ENCODE peak calls at places on chromosomes 5 and 9, in six cellular contexts. W is A549, G is HepG2, D is endothelial cell of umbilical vein, J is K562, N is GM12878. A is an unnamed sample.

GRCh38 chr9:10127867-10128266 is 484.9 kb downstream of the PTPRD start:
- DNase-seq in J (no peak), D (no peak), N (no peak), W (no peak), G (no peak), A (no peak)

GRCh38 chr5:149036970-149037369 is 25.9 kb downstream of the SH3TC2 start:
- DNase-seq in D (no peak), N (no peak), W (no peak), J (no peak), G (no peak), A (peak)

GRCh38 chr9:129451089-129451656 is 169.7 kb downstream of the C9orf50 start:
- DNase-seq in J (no peak), G (no peak), D (peak), N (no peak), W (no peak), A (no peak)

GRCh38 chr9:5110867-5111681 is 74.4 kb downstream of the INSL6 start:
- DNase-seq in W (no peak), D (no peak), J (no peak), G (no peak), N (no peak), A (no peak)

GRCh38 chr9:111938427-111938800 is 41.8 kb downstream of the UGCG start:
- DNase-seq in D (no peak), J (no peak), G (no peak), W (no peak), N (no peak), A (no peak)

GRCh38 chr9:87667164-87667738 is 58.7 kb upstream of the CTSL start:
- DNase-seq in G (peak), W (peak), N (no peak), J (peak), D (peak), A (peak)

GRCh38 chr5:147509041-147509709 is 693 bp downstream of the DPYSL3 start:
- DNase-seq in G (no peak), W (no peak), N (no peak), J (no peak), D (no peak), A (no peak)

GRCh38 chr5:170791325-170791954 is 7.9 kb downstream of the GABRP start:
- DNase-seq in W (peak), N (no peak), G (peak), D (peak), J (peak), A (peak)

GRCh38 chr5:21810737-21811316 is 1042.3 kb downstream of the CDH12 start:
- DNase-seq in D (peak), W (peak), G (peak), N (no peak), J (peak), A (peak)

GRCh38 chr5:960551-960950 is 48.1 kb upstream of the NKD2 start:
- DNase-seq in D (no peak), W (no peak), N (no peak), G (no peak), J (no peak), A (peak)

GRCh38 chr5:153490124-153491085 is at the start of gene GRIA1:
- DNase-seq in N (no peak), J (no peak), D (no peak), G (no peak), W (no peak), A (no peak)

GRCh38 chr9:124660341-124660801 is 110.7 kb downstream of the NR6A1 start:
- DNase-seq in N (peak), G (peak), J (peak), W (peak), D (peak), A (peak)

GRCh38 chr5:64040496-64040895 is 78.3 kb upstream of the HTR1A start:
- DNase-seq in J (no peak), D (no peak), N (no peak), W (no peak), G (no peak), A (no peak)

GRCh38 chr5:122192883-122193496 is 63.6 kb downstream of the ZNF474 start:
- DNase-seq in N (peak), D (peak), G (peak), J (peak), W (peak), A (peak)

GRCh38 chr5:10649518-10650410 is 85.9 kb downstream of the ANKRD33B start:
- DNase-seq in J (no peak), W (no peak), D (no peak), N (no peak), G (no peak), A (no peak)

GRCh38 chr5:34765662-34766061 is 73.3 kb upstream of the TTC23L start:
- DNase-seq in D (no peak), J (no peak), W (no peak), G (no peak), N (no peak), A (no peak)

GRCh38 chr9:135224286-135224871 is 136.9 kb downstream of the OLFM1 start:
- DNase-seq in J (no peak), G (no peak), D (no peak), N (no peak), W (no peak), A (peak)

GRCh38 chr5:40497573-40497972 is 182.1 kb upstream of the PTGER4 start:
- DNase-seq in D (peak), J (no peak), N (no peak), G (no peak), W (no peak), A (no peak)

GRCh38 chr5:67124556-67124955 is 72.0 kb downstream of the CD180 start:
- DNase-seq in W (no peak), N (no peak), D (no peak), J (no peak), G (no peak), A (no peak)

GRCh38 chr5:96388186-96388585 is 44.9 kb downstream of the PCSK1 start:
- DNase-seq in N (no peak), W (no peak), G (no peak), D (no peak), J (no peak), A (no peak)

GRCh38 chr5:146828385-146828784 is 50.2 kb downstream of the PPP2R2B start:
- DNase-seq in D (no peak), W (no peak), G (no peak), N (no peak), J (no peak), A (no peak)

GRCh38 chr9:78029601-78030552 is 1.7 kb downstream of the GNAQ start:
- DNase-seq in J (peak), W (peak), G (no peak), D (peak), N (no peak), A (peak)

GRCh38 chr5:139862313-139862712 is 66.7 kb downstream of the PSD2 start:
- DNase-seq in D (peak), J (no peak), W (no peak), N (peak), G (no peak), A (no peak)

DNA sequence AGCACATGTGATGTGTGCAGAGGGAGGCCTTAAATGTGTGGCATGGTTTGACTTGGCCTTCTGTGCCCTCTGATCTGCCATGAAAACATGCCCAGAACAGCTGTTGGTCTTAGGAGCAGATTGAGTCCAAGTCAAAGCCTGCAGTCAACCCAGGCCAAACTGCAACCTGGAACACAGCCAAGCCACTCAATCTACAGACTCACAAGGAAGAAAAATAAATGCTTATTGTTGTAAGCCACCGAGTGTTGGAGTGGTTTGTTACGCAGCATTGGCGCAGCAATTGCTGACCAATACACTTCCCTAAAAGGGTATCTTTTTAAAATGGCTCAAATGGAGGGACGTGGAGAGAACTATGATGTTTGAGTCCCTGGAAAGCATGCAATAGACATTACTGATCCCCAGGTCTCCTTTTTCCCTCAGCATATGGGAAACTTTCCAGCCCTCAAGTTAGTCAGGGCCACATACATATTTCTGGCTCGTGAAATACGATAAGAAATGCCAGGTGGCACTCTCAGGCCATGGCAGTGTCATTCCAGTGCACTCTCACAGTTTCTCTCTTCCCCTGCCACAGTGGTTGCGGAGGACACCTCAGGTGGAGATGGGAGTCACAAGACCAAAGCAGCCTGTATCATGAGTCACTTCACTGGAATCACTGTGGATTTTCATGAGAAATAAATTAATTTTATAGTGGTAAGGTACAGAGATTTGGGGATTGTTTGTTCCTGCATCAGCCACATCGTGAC is 168.0 kb upstream of the ZNF618 start:
- DNase-seq in W (no peak), N (no peak), G (no peak), J (no peak), D (no peak), A (no peak)
- TF ChIP-seq MYC in W (no peak), N (no peak), G (no peak), J (no peak), D (no peak), A (no peak)

GRCh38 chr5:72320022-72320898 is at the start of the genes MRPS27 and PTCD2:
- DNase-seq in D (peak), G (peak), J (peak), W (peak), N (peak), A (peak)
- TF ChIP-seq POLR2A in D (peak), G (peak), J (peak), W (peak), N (peak), A (peak)

DNA sequence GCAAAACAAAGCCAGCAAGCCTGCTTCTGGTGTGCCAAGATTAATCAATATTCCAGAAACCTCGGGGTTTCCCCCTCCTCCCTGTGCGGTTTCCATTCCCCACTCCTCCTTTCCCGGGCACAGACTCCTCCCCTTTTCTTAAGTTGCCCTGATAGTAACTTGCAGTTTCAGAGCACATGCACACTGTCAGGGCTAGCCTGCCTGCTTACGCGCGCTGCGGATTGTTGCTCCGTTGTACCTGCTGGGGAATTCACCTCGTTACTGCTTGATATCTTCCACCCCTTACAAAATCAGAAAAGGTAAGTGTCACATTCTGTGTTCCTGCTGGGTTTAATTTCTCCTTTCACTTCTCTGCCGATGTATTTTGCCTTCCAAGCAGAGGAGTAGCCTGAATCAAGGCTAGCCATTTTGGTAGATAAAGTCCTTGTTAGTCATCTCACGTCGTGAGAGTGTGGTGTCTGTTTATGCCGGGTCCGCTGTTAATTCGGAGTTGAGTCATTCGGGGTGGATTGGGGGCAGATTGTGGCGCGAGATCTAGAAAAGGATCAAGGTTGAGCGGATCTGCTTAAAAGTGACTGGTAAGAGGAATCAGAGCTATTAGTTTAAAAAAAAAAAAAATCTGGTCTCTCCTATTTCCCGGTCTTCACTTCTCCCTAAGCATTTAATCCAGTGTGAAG is at the start of gene SLC1A3:
- DNase-seq in W (peak), G (no peak), D (peak), N (peak), J (no peak), A (peak)
- TF ChIP-seq MYC in W (no peak), G (no peak), D (no peak), N (no peak), J (no peak), A (peak)

GRCh38 chr9:127119319-127119709 is 3.1 kb downstream of the ANGPTL2 start:
- DNase-seq in J (no peak), D (no peak), W (no peak), N (no peak), G (no peak), A (no peak)

GRCh38 chr9:127124091-127124490 is 1.7 kb upstream of the ANGPTL2 start:
- DNase-seq in G (no peak), W (no peak), D (no peak), J (no peak), N (no peak), A (no peak)

GRCh38 chr9:127122176-127123151 is at the start of gene ANGPTL2:
- DNase-seq in G (peak), W (no peak), D (peak), N (no peak), J (no peak), A (peak)

GRCh38 chr9:127123239-127123935 is 952 bp upstream of the ANGPTL2 start:
- DNase-seq in G (no peak), W (no peak), N (no peak), J (no peak), D (no peak), A (no peak)

DNA sequence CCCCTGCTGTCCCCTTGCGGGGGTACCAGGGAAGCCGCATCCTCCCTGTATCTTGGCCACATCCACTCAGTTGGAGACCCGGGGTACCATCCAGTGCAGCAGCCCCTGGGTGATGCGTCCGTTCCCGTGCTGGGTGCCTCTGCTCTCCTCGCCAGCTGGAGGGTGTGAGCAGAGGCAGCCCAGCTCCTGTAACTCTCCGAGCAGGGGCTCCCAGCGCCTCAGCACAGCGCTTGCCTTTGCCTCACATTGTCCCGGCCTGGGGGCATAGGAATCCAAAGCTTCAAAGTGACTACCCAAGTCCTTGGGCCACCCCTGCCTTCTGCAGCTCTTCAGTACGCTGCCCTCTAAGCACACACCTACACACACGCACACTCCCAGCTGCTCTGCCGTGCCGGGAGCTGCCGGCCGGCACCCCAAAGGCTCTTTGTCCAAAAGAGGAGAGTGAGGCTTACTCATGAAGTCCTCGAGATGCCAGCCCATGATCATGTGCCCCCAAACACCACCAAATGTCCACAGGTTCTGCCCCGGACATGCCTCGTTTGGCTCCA is 733 bp downstream of the ANGPTL2 start:
- DNase-seq in W (no peak), N (no peak), G (no peak), D (no peak), J (no peak), A (no peak)
- TF ChIP-seq POLR2A in W (no peak), N (no peak), G (no peak), D (no peak), J (no peak), A (no peak)

A was measured in NB4.